ENCODE peak calls at places on chromosome 16, in eight cellular contexts. Y, N, M, W, K, P, J and I are unnamed samples.
A peak's percentile ranks its signal among the peaks of the same experiment; 100 is the strongest.

GRCh38 chr16:229731-230281 is 557 bp upstream of the LUC7L start:
- DNase-seq in M (no peak), J (no peak), Y (no peak), W (no peak), K (no peak), P (no peak), N (no peak), I (no peak)

GRCh38 chr16:9929836-9930235 is 252.4 kb downstream of the GRIN2A start:
- DNase-seq in N (no peak), Y (no peak), W (no peak), J (no peak), K (no peak), P (no peak), M (no peak), I (no peak)

GRCh38 chr16:67397451-67397801 is 4.1 kb upstream of the TPPP3 start:
- DNase-seq in Y (no peak), W (no peak), M (no peak), P (no peak), K (no peak), N (peak; percentile 82), J (no peak), I (no peak)

GRCh38 chr16:68951991-68952877 is 108.9 kb downstream of the TANGO6 start:
- DNase-seq in Y (no peak), M (no peak), J (no peak), W (no peak), P (no peak), K (no peak), N (no peak), I (no peak)

GRCh38 chr16:64450170-64450569 is 671.7 kb downstream of the CDH11 start:
- DNase-seq in K (no peak), W (no peak), M (no peak), P (no peak), Y (no peak), J (no peak), N (no peak), I (no peak)

GRCh38 chr16:57634171-57634570 is 5.7 kb downstream of the ADGRG1 start:
- DNase-seq in N (no peak), J (no peak), K (no peak), Y (no peak), P (no peak), W (no peak), M (no peak), I (no peak)

GRCh38 chr16:4704913-4705312 is 11.6 kb downstream of the NUDT16L1 start:
- DNase-seq in J (no peak), P (no peak), W (no peak), K (no peak), Y (no peak), N (no peak), M (no peak), I (no peak)

GRCh38 chr16:24858219-24859041 is 12.7 kb downstream of the SLC5A11 start:
- DNase-seq in W (peak; percentile 15), P (peak; percentile 47), N (peak; percentile 59), K (peak; percentile 21), M (peak; percentile 66), J (peak; percentile 84), Y (peak; percentile 54), I (peak; percentile 17)

GRCh38 chr16:53955221-53955875 is 251.4 kb downstream of the FTO start:
- DNase-seq in J (no peak), M (no peak), N (no peak), P (no peak), W (no peak), K (no peak), Y (no peak), I (no peak)